ENCODE peak calls at places on chromosomes 1 and 21, in six cellular contexts. I is mesenchymal stem cell, P is neuronal stem cell, W is H9, L is H1, G is trophoblast cell. T is an unnamed sample.
A peak's percentile ranks its signal among the peaks of the same experiment; 100 is the strongest.

GRCh38 chr1:109790735-109791494 is 27.2 kb upstream of the EPS8L3 start:
- DNase-seq in L (no peak), I (peak; percentile 89), G (peak; percentile 24), P (no peak), W (peak; percentile 74), T (peak; percentile 41)

GRCh38 chr1:46772571-46772970 is 26.3 kb upstream of the CYP4B1 start:
- DNase-seq in I (no peak), G (no peak), L (no peak), W (no peak), P (no peak), T (no peak)

GRCh38 chr1:197485790-197486189 is 217.7 kb downstream of the CRB1 start:
- DNase-seq in W (no peak), I (no peak), P (no peak), G (peak; percentile 9), L (no peak), T (no peak)

GRCh38 chr1:37519613-37520012 is 5.0 kb upstream of the MEAF6 start:
- DNase-seq in L (no peak), W (no peak), G (no peak), P (no peak), I (no peak), T (no peak)

GRCh38 chr1:76066390-76066789 is 8.2 kb upstream of the ST6GALNAC3 start:
- DNase-seq in W (no peak), I (peak; percentile 15), L (no peak), G (no peak), P (no peak), T (peak; percentile 67)

GRCh38 chr21:25878334-25878733 is 143.6 kb downstream of the GABPA start:
- DNase-seq in G (no peak), P (no peak), W (no peak), L (no peak), I (peak; percentile 34), T (peak; percentile 18)

GRCh38 chr1:165871311-165872067 is 44.1 kb downstream of the UCK2 start:
- DNase-seq in W (peak; percentile 72), I (peak; percentile 73), P (no peak), L (no peak), G (peak; percentile 19), T (peak; percentile 54)

GRCh38 chr1:53413175-53414001 is 45.8 kb upstream of the DMRTB1 start:
- DNase-seq in W (no peak), P (no peak), L (no peak), G (no peak), I (peak; percentile 90), T (peak; percentile 89)

GRCh38 chr1:178538192-178538916 is 25.4 kb downstream of the TEX35 start:
- DNase-seq in G (peak; percentile 18), I (peak; percentile 77), W (no peak), L (no peak), P (no peak), T (peak; percentile 88)

GRCh38 chr1:35637401-35637809 is 3.9 kb downstream of the PSMB2 start:
- DNase-seq in P (no peak), I (peak; percentile 77), W (no peak), L (no peak), G (peak; percentile 8), T (peak; percentile 62)

GRCh38 chr1:150887018-150887417 is at the start of gene CTXND2:
- DNase-seq in W (no peak), L (no peak), P (no peak), G (peak; percentile 41), I (no peak), T (peak; percentile 68)

GRCh38 chr1:9914603-9914937 is 4.5 kb upstream of the CTNNBIP1 start:
- DNase-seq in W (no peak), G (no peak), P (no peak), I (no peak), L (no peak), T (no peak)

GRCh38 chr1:226619031-226619430 is 70.5 kb downstream of the STUM start:
- DNase-seq in P (no peak), G (no peak), L (no peak), W (no peak), I (no peak), T (no peak)

GRCh38 chr1:208174736-208175507 is 69.3 kb downstream of the PLXNA2 start:
- DNase-seq in P (no peak), G (peak; percentile 62), I (peak; percentile 50), W (no peak), L (no peak), T (peak; percentile 68)

GRCh38 chr1:6345009-6345408 is 48.6 kb downstream of the ACOT7 start:
- DNase-seq in P (no peak), I (no peak), G (no peak), L (no peak), W (no peak), T (no peak)

GRCh38 chr1:186426118-186426517 is 34.8 kb downstream of the PDC start:
- DNase-seq in P (no peak), G (no peak), W (no peak), L (no peak), I (no peak), T (no peak)
- H3K14ac ChIP-seq in P (no peak overlapping the region), G (no peak overlapping the region), W (no peak overlapping the region), L (no peak overlapping the region), I (no peak overlapping the region), T (no peak overlapping the region)

GRCh38 chr1:32766328-32766972 is 50.7 kb downstream of the YARS1 start:
- DNase-seq in G (no peak), I (no peak), L (no peak), P (no peak), W (peak; percentile 59), T (no peak)
- H3K18ac ChIP-seq in G (peak overlapping the region; percentile 81), I (peak overlapping the region; percentile 16), L (peak overlapping the region; percentile 91), P (no peak overlapping the region), W (no peak overlapping the region), T (no peak overlapping the region)

GRCh38 chr1:3773572-3774502 is 1.3 kb downstream of the SMIM1 start:
- DNase-seq in P (no peak), I (peak; percentile 11), L (no peak), W (no peak), G (no peak), T (no peak)
- H3K14ac ChIP-seq in P (peak overlapping the region; percentile 56), I (no peak overlapping the region), L (no peak overlapping the region), W (no peak overlapping the region), G (no peak overlapping the region), T (no peak overlapping the region)

DNA sequence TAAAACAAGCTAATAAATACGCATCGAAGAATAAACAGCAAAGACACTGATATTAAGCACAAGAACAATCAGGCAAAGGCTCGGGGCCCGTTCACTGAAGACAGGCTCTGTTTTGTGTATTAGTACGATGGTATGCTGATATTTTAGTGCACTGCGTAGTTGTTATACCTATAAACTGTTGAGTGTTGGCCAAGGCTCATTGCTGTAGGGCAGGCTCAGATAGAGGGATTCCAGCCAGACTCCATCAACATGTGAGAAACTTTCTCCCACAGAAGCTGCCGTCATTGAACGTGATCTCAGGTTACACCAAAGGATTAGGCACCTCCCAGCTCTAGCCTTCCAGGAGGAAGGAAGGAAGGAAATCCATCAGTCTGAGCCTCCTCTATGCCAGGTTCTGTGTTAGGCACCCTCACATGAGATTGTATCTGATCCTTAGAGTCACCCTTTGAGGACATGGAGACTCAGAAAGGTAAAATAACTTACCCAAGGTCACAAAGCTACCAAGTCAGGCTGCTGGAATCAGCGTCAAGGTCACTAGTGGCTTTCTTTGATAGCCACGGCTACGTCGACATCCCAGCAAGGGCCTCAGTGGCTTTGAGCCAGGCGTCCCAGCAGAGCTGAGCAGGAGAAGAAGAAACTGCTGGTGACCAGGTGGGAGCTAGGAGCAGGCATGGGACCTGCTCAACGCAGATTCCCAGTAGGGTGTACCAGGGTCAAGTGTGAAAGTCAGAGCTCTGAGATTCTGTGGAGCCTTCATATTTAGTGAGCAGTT is 14.8 kb downstream of the BCAR3 start:
- DNase-seq in G (peak; percentile 47), L (no peak), W (peak; percentile 67), I (no peak), P (no peak), T (peak; percentile 72)
- H3K18ac ChIP-seq in G (peak overlapping the region; percentile 74), L (no peak overlapping the region), W (no peak overlapping the region), I (peak overlapping the region; percentile 64), P (no peak overlapping the region), T (no peak overlapping the region)

GRCh38 chr1:155485222-155485621 is 77.4 kb downstream of the ASH1L start:
- DNase-seq in P (no peak), G (no peak), L (no peak), I (no peak), W (no peak), T (no peak)
- H3K14ac ChIP-seq in P (no peak overlapping the region), G (no peak overlapping the region), L (no peak overlapping the region), I (no peak overlapping the region), W (no peak overlapping the region), T (no peak overlapping the region)

GRCh38 chr1:201736707-201737320 is 92.1 kb upstream of the IPO9 start:
- DNase-seq in P (no peak), G (no peak), I (no peak), W (no peak), L (no peak), T (no peak)
- H3K18ac ChIP-seq in P (peak overlapping the region; percentile 65), G (peak overlapping the region; percentile 8), I (peak overlapping the region; percentile 94), W (peak overlapping the region; percentile 39), L (no peak overlapping the region), T (peak overlapping the region; percentile 48)

GRCh38 chr1:11640101-11640500 is 14.1 kb downstream of the FBXO2 start:
- DNase-seq in I (no peak), G (no peak), W (no peak), P (no peak), L (no peak), T (no peak)

GRCh38 chr1:11641776-11642305 is 12.4 kb downstream of the FBXO2 start:
- DNase-seq in L (no peak), W (no peak), P (no peak), G (no peak), I (no peak), T (no peak)

GRCh38 chr1:11638121-11638520 is 16.1 kb downstream of the FBXO2 start:
- DNase-seq in G (no peak), P (no peak), L (no peak), W (no peak), I (no peak), T (no peak)

GRCh38 chr1:11639372-11639771 is 14.9 kb downstream of the FBXO2 start:
- DNase-seq in P (no peak), I (no peak), W (no peak), L (no peak), G (no peak), T (no peak)

GRCh38 chr1:11640944-11641343 is 13.3 kb downstream of the FBXO2 start:
- DNase-seq in G (no peak), P (no peak), W (no peak), I (no peak), L (no peak), T (no peak)
- H3K14ac ChIP-seq in G (no peak overlapping the region), P (no peak overlapping the region), W (no peak overlapping the region), I (no peak overlapping the region), L (no peak overlapping the region), T (no peak overlapping the region)

GRCh38 chr21:37627074-37627473 is 260.5 kb downstream of the DYRK1A start:
- DNase-seq in I (no peak), L (no peak), G (no peak), W (no peak), P (no peak), T (no peak)
- H3K18ac ChIP-seq in I (no peak overlapping the region), L (no peak overlapping the region), G (no peak overlapping the region), W (no peak overlapping the region), P (no peak overlapping the region), T (no peak overlapping the region)

DNA sequence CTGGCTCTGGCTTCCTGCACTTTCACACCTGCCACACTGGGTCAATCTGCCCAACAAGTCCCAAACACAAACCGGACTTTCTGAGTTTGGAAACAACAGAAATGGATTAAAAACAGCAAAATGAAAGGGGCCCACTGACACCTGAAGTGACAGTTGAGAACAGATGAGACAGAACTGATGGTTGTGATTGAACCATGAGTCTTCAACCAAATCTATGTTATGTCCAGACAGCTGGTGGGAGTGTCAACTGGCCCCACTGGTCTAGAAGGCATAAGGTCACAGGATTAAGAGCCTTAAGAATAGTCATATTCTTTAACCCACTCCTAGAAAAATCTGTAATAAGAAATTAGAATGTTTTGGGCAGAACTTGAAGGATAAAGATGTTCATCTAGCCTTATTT is 13.0 kb upstream of the ATP13A2 start:
- DNase-seq in W (no peak), I (no peak), P (no peak), L (no peak), G (no peak), T (no peak)
- H3K14ac ChIP-seq in W (no peak overlapping the region), I (no peak overlapping the region), P (no peak overlapping the region), L (no peak overlapping the region), G (no peak overlapping the region), T (no peak overlapping the region)

T was measured in IMR-90.